ENCODE peak calls at places on chromosomes 11 and 22, in four cellular contexts. W is Caco-2, H is GM13977, A is thoracic aorta. X is an unnamed sample.

GRCh38 chr11:110312670-110313069 is 16.3 kb upstream of the RDX start:
- DNase-seq in W (no peak), H (no peak), A (no peak), X (no peak)

GRCh38 chr22:32771761-32772160 is 29.7 kb upstream of the TIMP3 start:
- DNase-seq in W (no peak), H (no peak), A (no peak), X (no peak)

GRCh38 chr11:95567685-95568084 is 221.9 kb downstream of the FAM76B start:
- DNase-seq in W (no peak), H (no peak), A (no peak), X (no peak)

GRCh38 chr11:59247535-59248227 is 35.0 kb upstream of the MPEG1 start:
- DNase-seq in W (no peak), H (no peak), A (no peak), X (no peak)

GRCh38 chr11:65041206-65042035 is at the start of gene SAC3D1:
- DNase-seq in W (peak; percentile 62), H (peak; percentile 84), A (no peak), X (no peak)

GRCh38 chr11:72307439-72307838 is 63.5 kb upstream of the PHOX2A start:
- DNase-seq in W (no peak), H (no peak), A (no peak), X (no peak)

GRCh38 chr11:108698844-108699642 is 34.2 kb downstream of the DDX10 start:
- DNase-seq in W (no peak), H (peak; percentile 42), A (no peak), X (no peak)

GRCh38 chr11:56917708-56918450 is 70.8 kb upstream of the OR5AK2 start:
- DNase-seq in W (no peak), H (no peak), A (no peak), X (no peak)

GRCh38 chr11:110160016-110160415 is 66.8 kb downstream of the ZC3H12C start:
- DNase-seq in W (no peak), H (no peak), A (no peak), X (no peak)

GRCh38 chr11:35304900-35305299 is 114.5 kb downstream of the SLC1A2 start:
- DNase-seq in W (no peak), H (no peak), A (no peak), X (no peak)

GRCh38 chr11:44524751-44525171 is 40.7 kb upstream of the CD82 start:
- DNase-seq in W (no peak), H (no peak), A (no peak), X (no peak)

GRCh38 chr22:46336119-46337078 is 885 bp downstream of the TRMU start:
- DNase-seq in W (no peak), H (no peak), A (no peak), X (no peak)

GRCh38 chr11:63639195-63639832 is 25.1 kb upstream of the PLAAT3 start:
- DNase-seq in W (no peak), H (no peak), A (no peak), X (no peak)

GRCh38 chr11:315051-315481 is 1.2 kb downstream of the IFITM1 start:
- DNase-seq in W (no peak), H (no peak), A (no peak), X (no peak)

GRCh38 chr22:20940178-20940790 is 23.1 kb downstream of the CRKL start:
- DNase-seq in W (no peak), H (no peak), A (no peak), X (no peak)

GRCh38 chr11:11036185-11037161 is 178.6 kb upstream of the ZBED5 start:
- DNase-seq in W (no peak), H (peak; percentile 66), A (no peak), X (no peak)

GRCh38 chr11:60631939-60632338 is 67.5 kb upstream of the MS4A8 start:
- DNase-seq in W (no peak), H (no peak), A (no peak), X (no peak)

GRCh38 chr11:128776434-128777284 is 82.8 kb downstream of the FLI1 start:
- DNase-seq in W (no peak), H (peak; percentile 65), A (no peak), X (no peak)

GRCh38 chr11:134741453-134742227 is 329.6 kb upstream of the B3GAT1 start:
- DNase-seq in W (peak; percentile 83), H (no peak), A (no peak), X (no peak)

GRCh38 chr11:116166788-116167465 is 605.9 kb downstream of the BUD13 start:
- DNase-seq in W (no peak), H (no peak), A (no peak), X (peak; percentile 18)

GRCh38 chr11:123203471-123203870 is 8.4 kb upstream of the CLMP start:
- DNase-seq in W (no peak), H (no peak), A (no peak), X (no peak)

GRCh38 chr11:77115181-77115611 is 12.6 kb downstream of the OMP start:
- DNase-seq in W (no peak), H (no peak), A (no peak), X (no peak)

GRCh38 chr11:77114089-77114463 is 11.4 kb downstream of the OMP start:
- DNase-seq in W (no peak), H (no peak), A (no peak), X (no peak)

GRCh38 chr11:77112641-77113381 is 10.2 kb downstream of the OMP start:
- DNase-seq in W (no peak), H (no peak), A (no peak), X (no peak)

GRCh38 chr11:77111946-77112345 is 9.3 kb downstream of the OMP start:
- DNase-seq in W (no peak), H (no peak), A (no peak), X (no peak)

DNA sequence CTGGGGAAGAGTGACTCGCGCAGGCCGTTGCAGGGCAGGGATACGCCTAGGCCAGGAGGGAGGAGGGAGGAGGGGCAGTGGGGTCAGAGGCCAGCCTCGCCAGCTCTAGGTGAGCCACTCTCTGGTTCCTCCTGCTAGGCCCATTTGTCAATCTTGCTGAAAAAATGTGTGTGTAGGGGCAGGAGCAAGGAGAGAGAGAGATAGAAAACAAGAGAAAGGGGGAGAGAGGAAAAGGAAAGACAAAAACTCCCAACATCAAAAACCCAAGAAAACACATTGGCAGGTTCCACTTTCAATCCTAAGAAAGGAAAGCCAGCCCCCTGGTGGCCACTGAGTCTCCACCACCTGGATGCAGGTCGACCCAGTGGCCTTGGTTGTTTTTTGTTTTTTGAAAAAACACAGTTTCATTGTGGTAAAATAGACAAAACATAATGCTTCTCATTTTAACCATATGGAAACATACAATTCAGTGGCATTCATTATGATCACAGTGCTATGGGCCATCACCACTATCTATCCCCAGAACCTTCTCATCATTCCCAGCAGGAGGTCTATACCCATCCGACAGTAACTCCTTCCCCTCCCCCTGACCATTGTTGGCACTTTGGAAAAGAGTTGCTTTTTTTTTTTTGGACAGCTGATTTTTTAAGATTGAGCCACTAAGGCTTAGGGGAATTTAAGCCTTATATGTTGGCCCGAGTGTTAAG is 10.9 kb downstream of the OMP start:
- DNase-seq in W (no peak), H (peak; percentile 63), A (no peak), X (no peak)
- TF ChIP-seq CTCF in W (peak; percentile 98), H (peak; percentile 33), A (peak; percentile 52), X (no peak)

GRCh38 chr11:69484427-69485259 is 3.2 kb downstream of the LINC01488 start:
- DNase-seq in W (no peak), H (no peak), A (no peak), X (no peak)

GRCh38 chr11:69486773-69487266 is 5.4 kb downstream of the LINC01488 start:
- DNase-seq in W (no peak), H (no peak), A (no peak), X (no peak)

GRCh38 chr11:69483696-69484426 is 2.4 kb downstream of the LINC01488 start:
- DNase-seq in W (no peak), H (no peak), A (no peak), X (no peak)

GRCh38 chr11:69486056-69486772 is 4.8 kb downstream of the LINC01488 start:
- DNase-seq in W (no peak), H (no peak), A (no peak), X (no peak)

DNA sequence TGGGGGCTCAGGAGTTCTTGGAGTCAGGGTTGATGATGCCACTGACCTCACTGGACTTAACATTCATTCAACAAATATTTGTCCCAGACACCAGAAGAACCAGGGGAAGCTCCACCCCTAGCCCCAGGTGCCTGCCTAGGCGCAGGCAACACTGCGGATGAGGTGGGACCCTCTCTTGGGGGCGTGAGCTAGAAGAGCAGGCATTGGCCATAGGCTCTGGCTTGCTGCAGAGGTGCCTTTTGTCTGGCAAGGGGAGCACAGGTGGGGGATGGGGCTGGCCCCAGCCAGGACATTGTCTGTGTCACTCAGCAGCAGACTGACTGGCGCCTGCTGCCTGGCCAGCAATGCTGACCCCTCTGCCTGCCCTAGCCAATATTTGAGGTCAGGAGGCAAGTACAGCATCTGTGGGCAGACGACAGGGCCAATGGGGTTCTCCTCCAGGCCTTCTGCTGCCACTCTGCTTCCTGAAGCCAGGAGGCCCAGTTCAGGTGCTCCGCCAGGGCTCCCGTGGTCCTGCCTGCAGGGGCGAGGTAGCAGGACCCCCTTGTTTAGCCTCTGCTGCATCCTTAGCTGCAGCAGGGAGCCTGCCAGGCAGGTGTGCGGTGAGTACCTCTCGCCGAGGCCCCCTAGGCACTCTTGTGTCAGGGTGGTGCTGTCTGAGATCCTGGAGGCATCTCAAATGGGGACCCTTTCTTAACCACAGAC is 4.0 kb downstream of the LINC01488 start:
- DNase-seq in W (no peak), H (no peak), A (no peak), X (no peak)
- TF ChIP-seq CTCF in W (no peak), H (no peak), A (no peak), X (no peak)

GRCh38 chr22:35835267-35835997 is 117.8 kb downstream of the APOL5 start:
- DNase-seq in W (no peak), H (no peak), A (no peak), X (no peak)
- TF ChIP-seq CTCF in W (no peak), H (no peak), A (no peak), X (no peak)

DNA sequence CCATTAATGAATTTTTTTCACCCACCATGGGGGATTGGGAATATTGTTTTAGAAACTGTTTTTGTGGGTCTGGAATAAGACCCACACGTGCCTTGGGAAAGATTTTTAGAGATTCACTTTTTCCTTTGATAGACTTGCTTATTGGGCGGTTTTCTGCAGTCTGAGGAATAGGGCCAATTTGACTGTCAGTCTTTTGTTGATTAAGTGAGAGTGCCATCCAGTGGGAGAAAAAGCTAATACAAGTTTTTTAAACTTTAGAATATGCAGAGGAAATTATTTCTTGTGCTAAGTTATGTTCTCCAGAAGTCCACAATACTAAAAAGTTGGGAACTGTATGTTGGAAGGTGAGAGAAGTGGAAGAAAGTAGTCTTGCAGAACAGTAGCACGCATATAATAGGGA is 56.1 kb downstream of the PRMT3 start:
- DNase-seq in W (no peak), H (no peak), A (no peak), X (no peak)
- TF ChIP-seq CTCF in W (peak; percentile 50), H (peak; percentile 30), A (no peak), X (no peak)

GRCh38 chr22:39915295-39915726 is 14.4 kb downstream of the GRAP2 start:
- DNase-seq in W (no peak), H (no peak), A (no peak), X (no peak)

GRCh38 chr22:39914584-39914983 is 13.7 kb downstream of the GRAP2 start:
- DNase-seq in W (no peak), H (no peak), A (no peak), X (no peak)

GRCh38 chr22:39917776-39918493 is 17.1 kb downstream of the GRAP2 start:
- DNase-seq in W (no peak), H (no peak), A (no peak), X (no peak)

GRCh38 chr22:39917091-39917703 is 16.3 kb downstream of the GRAP2 start:
- DNase-seq in W (no peak), H (no peak), A (no peak), X (no peak)

GRCh38 chr22:39916496-39916895 is 15.6 kb downstream of the GRAP2 start:
- DNase-seq in W (no peak), H (no peak), A (no peak), X (no peak)
- TF ChIP-seq CTCF in W (no peak), H (no peak), A (no peak), X (no peak)

GRCh38 chr22:29258407-29259252 is 9.2 kb downstream of the RHBDD3 start:
- DNase-seq in W (no peak), H (no peak), A (no peak), X (no peak)
- TF ChIP-seq CTCF in W (no peak), H (no peak), A (no peak), X (no peak)

X was measured in ascending aorta.